ENCODE peak calls at places on chromosomes 3 and 15, in ten cellular contexts. H is left cardiac atrium; O is retinal pigment epithelial cell; Q is iris pigment epithelial cell; Y is GM12878; A is NCI-H2081; E is kidney epithelial cell; Z is AG04450; D is GM04504; T is activated CD4-positive, alpha-beta T cell treated with anti-CD3 and anti-CD28 coated beads for 36 hours. M is an unnamed sample.

GRCh38 chr3:72887723-72888545 is at the start of gene GXYLT2:
- DNase-seq in Y (no peak), O (no peak), D (no peak), A (peak; percentile 75), E (no peak), T (peak; percentile 62), H (peak; percentile 71), Z (no peak), Q (peak; percentile 85), M (no peak)

GRCh38 chr3:149489060-149489690 is 14.7 kb downstream of the TM4SF4 start:
- DNase-seq in T (peak; percentile 11), E (no peak), Q (no peak), A (peak; percentile 32), Y (no peak), H (no peak), Z (no peak), D (no peak), O (no peak), M (no peak)

GRCh38 chr3:121958801-121959200 is 63.2 kb downstream of the ILDR1 start:
- DNase-seq in Z (no peak), Q (no peak), Y (no peak), D (no peak), O (no peak), T (no peak), A (no peak), H (no peak), E (no peak), M (no peak)

GRCh38 chr3:75294124-75294523 is 370.0 kb upstream of the FRG2C start:
- DNase-seq in A (no peak), Y (no peak), D (peak; percentile 10), T (peak; percentile 14), Z (peak; percentile 4), H (peak; percentile 51), O (no peak), Q (peak; percentile 15), E (no peak), M (peak; percentile 6)

GRCh38 chr15:39517122-39517855 is 63.6 kb upstream of the THBS1 start:
- DNase-seq in H (no peak), Q (no peak), D (no peak), O (no peak), Y (no peak), T (no peak), E (no peak), A (no peak), Z (no peak), M (no peak)

GRCh38 chr15:49758856-49759255 is 138.0 kb downstream of the DTWD1 start:
- DNase-seq in T (no peak), Y (no peak), O (no peak), Q (peak; percentile 72), D (no peak), H (no peak), E (no peak), Z (no peak), A (no peak), M (no peak)

GRCh38 chr15:66907826-66908502 is 157.4 kb upstream of the SMAD3 start:
- DNase-seq in H (peak; percentile 51), Q (peak; percentile 19), D (no peak), Z (no peak), E (no peak), O (no peak), Y (peak; percentile 39), A (no peak), T (no peak), M (no peak)

GRCh38 chr3:57752307-57752706 is 3.8 kb upstream of the SLMAP start:
- DNase-seq in E (peak; percentile 67), O (no peak), Q (peak; percentile 56), H (no peak), T (no peak), Y (no peak), D (no peak), Z (no peak), A (no peak), M (no peak)

GRCh38 chr3:45105855-45106655 is 40.1 kb downstream of the CDCP1 start:
- DNase-seq in H (no peak), E (peak; percentile 92), O (no peak), Y (no peak), D (peak; percentile 81), A (no peak), Q (peak; percentile 89), T (peak; percentile 85), Z (peak; percentile 75), M (peak; percentile 77)

GRCh38 chr3:18194431-18194830 is 230.7 kb downstream of the SATB1 start:
- DNase-seq in T (no peak), O (no peak), H (no peak), A (no peak), Q (peak; percentile 4), D (no peak), E (no peak), Z (no peak), Y (no peak), M (peak; percentile 12)